ENCODE peak calls at places on chromosomes 2 and 18, in four cellular contexts. One of them, this sample, is unnamed.

GRCh38 chr18:73552171-73552570 is 595.5 kb downstream of the FBXO15 start:
- DNase-seq in amniotic stem cell: no peak
- DNase-seq in Panc1: no peak
- DNase-seq in NCI-H1092 treated with DMSO at 0.1 percent for 48 hours: no peak
- DNase-seq in this sample: no peak

GRCh38 chr2:210323003-210323402 is 8.0 kb upstream of the MYL1 start:
- DNase-seq in amniotic stem cell: no peak
- DNase-seq in Panc1: no peak
- DNase-seq in NCI-H1092 treated with DMSO at 0.1 percent for 48 hours: no peak
- DNase-seq in this sample: no peak

GRCh38 chr18:33578371-33579146 is 540 bp downstream of the ASXL3 start:
- DNase-seq in amniotic stem cell: no peak
- DNase-seq in Panc1: no peak
- DNase-seq in NCI-H1092 treated with DMSO at 0.1 percent for 48 hours: peak; percentile 79
- DNase-seq in this sample: no peak

GRCh38 chr2:116487336-116487735 is 1327.2 kb upstream of the DDX18 start:
- DNase-seq in amniotic stem cell: no peak
- DNase-seq in Panc1: no peak
- DNase-seq in NCI-H1092 treated with DMSO at 0.1 percent for 48 hours: no peak
- DNase-seq in this sample: no peak

GRCh38 chr2:5690718-5691658 is 1.2 kb upstream of the SOX11 start:
- DNase-seq in amniotic stem cell: no peak
- DNase-seq in Panc1: no peak
- DNase-seq in NCI-H1092 treated with DMSO at 0.1 percent for 48 hours: peak; percentile 82
- DNase-seq in this sample: no peak

GRCh38 chr2:171509945-171510731 is 12.1 kb upstream of the CYBRD1 start:
- DNase-seq in amniotic stem cell: no peak
- DNase-seq in Panc1: no peak
- DNase-seq in NCI-H1092 treated with DMSO at 0.1 percent for 48 hours: no peak
- DNase-seq in this sample: no peak

GRCh38 chr2:101151859-101152194 is 645 bp upstream of the TBC1D8 start:
- DNase-seq in amniotic stem cell: no peak
- DNase-seq in Panc1: no peak
- DNase-seq in NCI-H1092 treated with DMSO at 0.1 percent for 48 hours: no peak
- DNase-seq in this sample: no peak

GRCh38 chr2:163734911-163735691 is 707 bp downstream of the FIGN start:
- DNase-seq in amniotic stem cell: no peak
- DNase-seq in Panc1: no peak
- DNase-seq in NCI-H1092 treated with DMSO at 0.1 percent for 48 hours: peak; percentile 52
- DNase-seq in this sample: no peak

GRCh38 chr2:671072-671471 is 6.1 kb downstream of the TMEM18 start:
- DNase-seq in amniotic stem cell: no peak
- DNase-seq in Panc1: no peak
- DNase-seq in NCI-H1092 treated with DMSO at 0.1 percent for 48 hours: no peak
- DNase-seq in this sample: no peak

GRCh38 chr2:31236433-31237205 is 2.7 kb downstream of the EHD3 start:
- DNase-seq in amniotic stem cell: no peak
- DNase-seq in Panc1: no peak
- DNase-seq in NCI-H1092 treated with DMSO at 0.1 percent for 48 hours: no peak
- DNase-seq in this sample: no peak

GRCh38 chr2:204108301-204108700 is 171.7 kb downstream of the ICOS start:
- DNase-seq in amniotic stem cell: no peak
- DNase-seq in Panc1: no peak
- DNase-seq in NCI-H1092 treated with DMSO at 0.1 percent for 48 hours: peak; percentile 48
- DNase-seq in this sample: no peak

GRCh38 chr18:63162271-63163014 is 157.1 kb downstream of the BCL2 start:
- DNase-seq in amniotic stem cell: no peak
- DNase-seq in Panc1: no peak
- DNase-seq in NCI-H1092 treated with DMSO at 0.1 percent for 48 hours: no peak
- DNase-seq in this sample: no peak

GRCh38 chr2:151669585-151670081 is 64.6 kb downstream of the NEB start:
- DNase-seq in amniotic stem cell: no peak
- DNase-seq in Panc1: no peak
- DNase-seq in NCI-H1092 treated with DMSO at 0.1 percent for 48 hours: no peak
- DNase-seq in this sample: no peak

GRCh38 chr2:47190188-47190818 is 35.2 kb upstream of the STPG4 start:
- DNase-seq in amniotic stem cell: no peak
- DNase-seq in Panc1: no peak
- DNase-seq in NCI-H1092 treated with DMSO at 0.1 percent for 48 hours: no peak
- DNase-seq in this sample: no peak

GRCh38 chr2:196459539-196459938 is 180.0 kb upstream of the CCDC150 start:
- DNase-seq in amniotic stem cell: peak; percentile 25
- DNase-seq in Panc1: no peak
- DNase-seq in NCI-H1092 treated with DMSO at 0.1 percent for 48 hours: no peak
- DNase-seq in this sample: no peak

GRCh38 chr2:71477231-71477681 is 23.9 kb downstream of the DYSF start:
- DNase-seq in amniotic stem cell: no peak
- DNase-seq in Panc1: no peak
- DNase-seq in NCI-H1092 treated with DMSO at 0.1 percent for 48 hours: no peak
- DNase-seq in this sample: no peak

This sample was measured in SK-N-MC.